ENCODE peak calls at places on chromosomes 5 and 9, in six cellular contexts. Y is GM23338; S is CD8-positive, alpha-beta T cell; G is psoas muscle; W is A673; O is epithelial cell of prostate. D is an unnamed sample.

GRCh38 chr9:127910613-127911205 is 6.1 kb downstream of the ST6GALNAC4 start:
- DNase-seq in Y (peak), O (no peak), G (no peak), S (no peak), W (peak), D (peak)

GRCh38 chr9:96391021-96391765 is 7.7 kb upstream of the SLC35D2 start:
- DNase-seq in G (no peak), W (no peak), O (no peak), Y (no peak), S (no peak), D (no peak)

GRCh38 chr5:139741823-139742172 is 53.8 kb upstream of the PSD2 start:
- DNase-seq in W (no peak), Y (no peak), S (no peak), O (no peak), G (no peak), D (no peak)

GRCh38 chr5:11903614-11904269 is 504 bp downstream of the CTNND2 start:
- DNase-seq in G (peak), O (no peak), Y (peak), S (no peak), W (peak), D (peak)

GRCh38 chr5:54758038-54758437 is 227.4 kb downstream of the ESM1 start:
- DNase-seq in Y (no peak), G (no peak), S (no peak), O (no peak), W (no peak), D (no peak)

GRCh38 chr5:137095597-137095996 is 403.5 kb downstream of the SPOCK1 start:
- DNase-seq in O (no peak), G (no peak), S (no peak), Y (no peak), W (no peak), D (no peak)

GRCh38 chr5:180070726-180071417 is 687 bp downstream of the RNF130 start:
- DNase-seq in Y (peak), S (no peak), G (no peak), O (no peak), W (peak), D (peak)

GRCh38 chr9:95202076-95202681 is 115.3 kb downstream of the FANCC start:
- DNase-seq in G (no peak), O (no peak), Y (no peak), W (no peak), S (no peak), D (peak)

GRCh38 chr9:129125478-129125877 is 14.3 kb downstream of the PTPA start:
- DNase-seq in S (no peak), W (no peak), G (no peak), O (no peak), Y (no peak), D (no peak)

GRCh38 chr5:172187118-172188032 is 649 bp downstream of the STK10 start:
- DNase-seq in G (peak), Y (peak), W (peak), S (no peak), O (peak), D (peak)

GRCh38 chr9:136337416-136338395 is 10.4 kb downstream of the GPSM1 start:
- DNase-seq in S (no peak), W (no peak), G (no peak), Y (no peak), O (no peak), D (no peak)

GRCh38 chr9:137605146-137606004 is at the start of gene ARRDC1:
- DNase-seq in W (peak), Y (peak), S (peak), G (peak), O (peak), D (peak)
- H3K27ac ChIP-seq in W (peak), Y (no peak), S (peak), G (peak), O (peak), D (no peak)

GRCh38 chr9:2017209-2017458 is 2.0 kb downstream of the SMARCA2 start:
- DNase-seq in Y (no peak), G (no peak), W (peak), S (no peak), O (no peak), D (no peak)

GRCh38 chr9:2019723-2020122 is 4.6 kb downstream of the SMARCA2 start:
- DNase-seq in O (no peak), G (no peak), S (no peak), Y (no peak), W (no peak), D (no peak)

GRCh38 chr9:2017459-2018161 is 2.5 kb downstream of the SMARCA2 start:
- DNase-seq in G (peak), Y (peak), O (peak), W (peak), S (peak), D (peak)

GRCh38 chr9:2018162-2018643 is 3.1 kb downstream of the SMARCA2 start:
- DNase-seq in S (no peak), W (no peak), G (no peak), O (no peak), Y (no peak), D (no peak)

DNA sequence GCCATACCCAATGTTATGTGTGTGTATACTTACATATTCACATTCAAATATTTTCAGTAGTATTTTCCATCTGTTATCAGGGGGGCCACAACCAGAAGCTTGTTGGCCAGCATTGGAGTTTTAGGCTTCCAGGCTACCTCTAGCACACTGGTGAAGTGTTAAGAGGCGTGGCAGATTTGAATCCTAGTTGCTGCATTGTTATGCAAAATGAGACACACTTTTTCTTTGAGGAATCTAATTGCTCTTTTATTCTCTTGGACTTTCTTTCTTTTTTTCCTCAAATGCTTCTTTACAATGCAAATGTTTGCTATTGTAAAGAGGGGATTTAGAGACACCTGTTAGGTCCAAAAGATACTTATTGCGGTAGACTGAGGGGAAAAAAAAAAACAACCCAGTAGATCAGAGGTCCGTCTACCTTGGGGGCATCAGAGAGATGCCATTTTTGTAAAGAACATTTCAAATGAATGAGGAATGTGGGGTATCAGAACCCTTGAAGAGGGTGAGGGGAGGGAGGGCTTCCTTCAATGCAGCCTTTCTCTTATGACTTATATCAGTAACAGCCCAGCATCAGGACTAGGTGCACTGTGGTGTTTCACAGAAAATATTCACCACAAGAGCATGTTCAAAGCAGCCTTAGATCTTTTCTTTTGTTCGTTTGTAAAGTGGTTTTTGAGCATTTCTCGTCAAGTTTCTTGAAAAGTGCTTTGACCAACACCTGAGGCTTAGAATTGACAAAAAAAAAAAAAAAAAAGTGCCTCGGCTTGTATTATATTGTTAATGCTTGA is 3.8 kb downstream of the SMARCA2 start:
- DNase-seq in G (no peak), W (no peak), Y (peak), S (no peak), O (no peak), D (no peak)
- H3K27ac ChIP-seq in G (peak), W (no peak), Y (no peak), S (peak), O (peak), D (no peak)

GRCh38 chr9:122346478-122347347 is 24.1 kb upstream of the PTGS1 start:
- DNase-seq in O (no peak), W (peak), S (no peak), G (peak), Y (peak), D (peak)
- H3K27ac ChIP-seq in O (no peak), W (no peak), S (no peak), G (peak), Y (no peak), D (no peak)

DNA sequence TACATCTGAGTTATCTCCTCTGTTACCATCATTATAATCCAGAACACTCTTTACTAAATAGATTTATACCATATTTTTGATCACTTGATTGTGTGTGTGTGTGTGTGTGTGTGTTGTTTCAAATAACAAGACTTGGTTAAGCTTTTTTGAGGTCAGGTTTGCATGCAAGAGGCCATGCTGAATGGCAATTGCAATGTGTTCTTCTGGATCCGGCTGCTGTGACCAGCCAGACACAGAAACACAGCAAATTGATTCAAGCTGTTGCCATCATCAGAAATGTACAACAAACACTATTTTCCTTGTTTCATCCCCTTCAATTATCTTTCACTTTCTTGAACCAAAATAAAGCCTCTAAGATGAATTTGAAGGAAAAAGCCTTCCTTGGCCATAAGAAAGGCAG is 54.0 kb downstream of the DPYSL3 start:
- DNase-seq in O (no peak), S (no peak), W (no peak), Y (no peak), G (no peak), D (no peak)
- H3K27ac ChIP-seq in O (no peak), S (no peak), W (peak), Y (peak), G (peak), D (no peak)

GRCh38 chr5:109454726-109455505 is 45.1 kb upstream of the PJA2 start:
- DNase-seq in W (no peak), S (no peak), Y (no peak), G (no peak), O (peak), D (peak)
- H3K27ac ChIP-seq in W (peak), S (no peak), Y (no peak), G (peak), O (peak), D (no peak)

D was measured in mesendoderm.